ENCODE peak calls at places on chromosome 10, in nine cellular contexts. One of them, this sample, is unnamed.

GRCh38 chr10:101840102-101840684 is 3.4 kb downstream of the KCNIP2 start:
- DNase-seq in naive B cell: no peak
- DNase-seq in tibial artery: no peak
- DNase-seq in HTR-8/SVneo: no peak
- DNase-seq in AML-193: peak
- DNase-seq in AG04450: no peak
- DNase-seq in T-helper 9 cell: peak
- DNase-seq in head of caudate nucleus: peak
- DNase-seq in progenitor cell of endocrine pancreas: no peak
- DNase-seq in this sample: peak

GRCh38 chr10:6320320-6321010 is 117.7 kb downstream of the PFKFB3 start:
- DNase-seq in naive B cell: peak
- DNase-seq in HTR-8/SVneo: no peak
- DNase-seq in tibial artery: no peak
- DNase-seq in T-helper 9 cell: no peak
- DNase-seq in AG04450: no peak
- DNase-seq in head of caudate nucleus: no peak
- DNase-seq in AML-193: no peak
- DNase-seq in progenitor cell of endocrine pancreas: no peak
- DNase-seq in this sample: no peak

GRCh38 chr10:97503413-97503812 is 4.7 kb downstream of the UBTD1 start:
- DNase-seq in T-helper 9 cell: no peak
- DNase-seq in head of caudate nucleus: no peak
- DNase-seq in HTR-8/SVneo: no peak
- DNase-seq in naive B cell: no peak
- DNase-seq in AG04450: no peak
- DNase-seq in progenitor cell of endocrine pancreas: no peak
- DNase-seq in tibial artery: no peak
- DNase-seq in AML-193: peak
- DNase-seq in this sample: no peak

GRCh38 chr10:5648494-5649457 is 17.6 kb downstream of the ASB13 start:
- DNase-seq in HTR-8/SVneo: no peak
- DNase-seq in AML-193: no peak
- DNase-seq in progenitor cell of endocrine pancreas: no peak
- DNase-seq in AG04450: no peak
- DNase-seq in tibial artery: peak
- DNase-seq in naive B cell: no peak
- DNase-seq in head of caudate nucleus: no peak
- DNase-seq in T-helper 9 cell: no peak
- DNase-seq in this sample: no peak

GRCh38 chr10:70655316-70655715 is 17.0 kb upstream of the ADAMTS14 start:
- DNase-seq in HTR-8/SVneo: no peak
- DNase-seq in T-helper 9 cell: no peak
- DNase-seq in AG04450: no peak
- DNase-seq in AML-193: no peak
- DNase-seq in progenitor cell of endocrine pancreas: no peak
- DNase-seq in naive B cell: no peak
- DNase-seq in head of caudate nucleus: no peak
- DNase-seq in tibial artery: no peak
- DNase-seq in this sample: no peak

GRCh38 chr10:30973737-30974136 is 57.9 kb downstream of the ZNF438 start:
- DNase-seq in AML-193: no peak
- DNase-seq in progenitor cell of endocrine pancreas: no peak
- DNase-seq in tibial artery: no peak
- DNase-seq in HTR-8/SVneo: no peak
- DNase-seq in T-helper 9 cell: no peak
- DNase-seq in AG04450: no peak
- DNase-seq in naive B cell: no peak
- DNase-seq in head of caudate nucleus: no peak
- DNase-seq in this sample: no peak

GRCh38 chr10:114628106-114628505 is 30.0 kb downstream of the ABLIM1 start:
- DNase-seq in naive B cell: no peak
- DNase-seq in progenitor cell of endocrine pancreas: no peak
- DNase-seq in head of caudate nucleus: no peak
- DNase-seq in AML-193: no peak
- DNase-seq in T-helper 9 cell: no peak
- DNase-seq in HTR-8/SVneo: no peak
- DNase-seq in AG04450: no peak
- DNase-seq in tibial artery: no peak
- DNase-seq in this sample: no peak

GRCh38 chr10:103552856-103553742 is 59.6 kb downstream of the NEURL1 start:
- DNase-seq in naive B cell: no peak
- DNase-seq in progenitor cell of endocrine pancreas: no peak
- DNase-seq in AML-193: no peak
- DNase-seq in head of caudate nucleus: peak
- DNase-seq in tibial artery: no peak
- DNase-seq in HTR-8/SVneo: no peak
- DNase-seq in T-helper 9 cell: no peak
- DNase-seq in AG04450: no peak
- DNase-seq in this sample: no peak

GRCh38 chr10:124185074-124185473 is 91.7 kb upstream of the CHST15 start:
- DNase-seq in AG04450: no peak
- DNase-seq in HTR-8/SVneo: no peak
- DNase-seq in tibial artery: no peak
- DNase-seq in T-helper 9 cell: no peak
- DNase-seq in AML-193: no peak
- DNase-seq in naive B cell: no peak
- DNase-seq in head of caudate nucleus: no peak
- DNase-seq in progenitor cell of endocrine pancreas: no peak
- DNase-seq in this sample: no peak

GRCh38 chr10:133238066-133238804 is 580 bp downstream of the VENTX start:
- DNase-seq in AML-193: no peak
- DNase-seq in naive B cell: no peak
- DNase-seq in head of caudate nucleus: no peak
- DNase-seq in HTR-8/SVneo: no peak
- DNase-seq in progenitor cell of endocrine pancreas: no peak
- DNase-seq in AG04450: no peak
- DNase-seq in tibial artery: no peak
- DNase-seq in T-helper 9 cell: no peak
- DNase-seq in this sample: no peak

GRCh38 chr10:90885176-90885575 is 13.4 kb downstream of the RPP30 start:
- DNase-seq in progenitor cell of endocrine pancreas: no peak
- DNase-seq in tibial artery: no peak
- DNase-seq in AML-193: no peak
- DNase-seq in head of caudate nucleus: no peak
- DNase-seq in HTR-8/SVneo: no peak
- DNase-seq in naive B cell: no peak
- DNase-seq in AG04450: peak
- DNase-seq in T-helper 9 cell: no peak
- DNase-seq in this sample: no peak

GRCh38 chr10:86670876-86671275 is 2.6 kb downstream of the LDB3 start:
- DNase-seq in tibial artery: no peak
- DNase-seq in T-helper 9 cell: no peak
- DNase-seq in HTR-8/SVneo: no peak
- DNase-seq in progenitor cell of endocrine pancreas: no peak
- DNase-seq in AML-193: no peak
- DNase-seq in naive B cell: no peak
- DNase-seq in head of caudate nucleus: no peak
- DNase-seq in AG04450: no peak
- DNase-seq in this sample: no peak

GRCh38 chr10:11760151-11760550 is 18.0 kb downstream of the ECHDC3 start:
- DNase-seq in AG04450: no peak
- DNase-seq in T-helper 9 cell: no peak
- DNase-seq in AML-193: no peak
- DNase-seq in progenitor cell of endocrine pancreas: no peak
- DNase-seq in head of caudate nucleus: no peak
- DNase-seq in HTR-8/SVneo: no peak
- DNase-seq in naive B cell: no peak
- DNase-seq in tibial artery: no peak
- DNase-seq in this sample: no peak

GRCh38 chr10:123564631-123565030 is 101.5 kb upstream of the GPR26 start:
- DNase-seq in head of caudate nucleus: no peak
- DNase-seq in naive B cell: no peak
- DNase-seq in progenitor cell of endocrine pancreas: no peak
- DNase-seq in tibial artery: no peak
- DNase-seq in T-helper 9 cell: no peak
- DNase-seq in AG04450: no peak
- DNase-seq in HTR-8/SVneo: no peak
- DNase-seq in AML-193: no peak
- DNase-seq in this sample: no peak

GRCh38 chr10:124709862-124710261 is 34.3 kb downstream of the FAM53B start:
- DNase-seq in HTR-8/SVneo: no peak
- DNase-seq in head of caudate nucleus: no peak
- DNase-seq in naive B cell: no peak
- DNase-seq in AML-193: no peak
- DNase-seq in tibial artery: peak
- DNase-seq in T-helper 9 cell: no peak
- DNase-seq in AG04450: no peak
- DNase-seq in progenitor cell of endocrine pancreas: no peak
- DNase-seq in this sample: no peak

GRCh38 chr10:30637881-30638467 is 8.4 kb upstream of the LYZL2 start:
- DNase-seq in AML-193: no peak
- DNase-seq in HTR-8/SVneo: peak
- DNase-seq in naive B cell: no peak
- DNase-seq in T-helper 9 cell: no peak
- DNase-seq in progenitor cell of endocrine pancreas: no peak
- DNase-seq in tibial artery: no peak
- DNase-seq in head of caudate nucleus: peak
- DNase-seq in AG04450: peak
- DNase-seq in this sample: peak

GRCh38 chr10:74202356-74202755 is 51.3 kb downstream of the ADK start:
- DNase-seq in progenitor cell of endocrine pancreas: no peak
- DNase-seq in T-helper 9 cell: no peak
- DNase-seq in tibial artery: no peak
- DNase-seq in naive B cell: no peak
- DNase-seq in AML-193: no peak
- DNase-seq in AG04450: no peak
- DNase-seq in HTR-8/SVneo: no peak
- DNase-seq in head of caudate nucleus: no peak
- DNase-seq in this sample: no peak

GRCh38 chr10:125023269-125023668 is 81.3 kb downstream of the ZRANB1 start:
- DNase-seq in head of caudate nucleus: no peak
- DNase-seq in T-helper 9 cell: no peak
- DNase-seq in AG04450: no peak
- DNase-seq in tibial artery: no peak
- DNase-seq in progenitor cell of endocrine pancreas: no peak
- DNase-seq in AML-193: no peak
- DNase-seq in HTR-8/SVneo: no peak
- DNase-seq in naive B cell: no peak
- DNase-seq in this sample: no peak

GRCh38 chr10:62024026-62024701 is 122.7 kb downstream of the ARID5B start:
- DNase-seq in naive B cell: no peak
- DNase-seq in head of caudate nucleus: no peak
- DNase-seq in T-helper 9 cell: no peak
- DNase-seq in AG04450: no peak
- DNase-seq in HTR-8/SVneo: no peak
- DNase-seq in tibial artery: no peak
- DNase-seq in AML-193: no peak
- DNase-seq in progenitor cell of endocrine pancreas: no peak
- DNase-seq in this sample: no peak

GRCh38 chr10:125248489-125248888 is 88.1 kb upstream of the CTBP2 start:
- DNase-seq in T-helper 9 cell: no peak
- DNase-seq in AG04450: no peak
- DNase-seq in HTR-8/SVneo: no peak
- DNase-seq in AML-193: no peak
- DNase-seq in naive B cell: no peak
- DNase-seq in head of caudate nucleus: no peak
- DNase-seq in progenitor cell of endocrine pancreas: no peak
- DNase-seq in tibial artery: no peak
- DNase-seq in this sample: no peak

GRCh38 chr10:84176836-84177474 is 3.4 kb downstream of the GPR15LG start:
- DNase-seq in AG04450: no peak
- DNase-seq in HTR-8/SVneo: no peak
- DNase-seq in tibial artery: no peak
- DNase-seq in T-helper 9 cell: no peak
- DNase-seq in progenitor cell of endocrine pancreas: no peak
- DNase-seq in head of caudate nucleus: no peak
- DNase-seq in AML-193: no peak
- DNase-seq in naive B cell: no peak
- DNase-seq in this sample: no peak

GRCh38 chr10:107072028-107072427 is 92.5 kb downstream of the SORCS1 start:
- DNase-seq in AG04450: no peak
- DNase-seq in HTR-8/SVneo: no peak
- DNase-seq in progenitor cell of endocrine pancreas: no peak
- DNase-seq in naive B cell: no peak
- DNase-seq in T-helper 9 cell: no peak
- DNase-seq in tibial artery: no peak
- DNase-seq in head of caudate nucleus: peak
- DNase-seq in AML-193: no peak
- DNase-seq in this sample: no peak

GRCh38 chr10:18984531-18984930 is 64.1 kb upstream of the MALRD1 start:
- DNase-seq in T-helper 9 cell: no peak
- DNase-seq in progenitor cell of endocrine pancreas: no peak
- DNase-seq in HTR-8/SVneo: no peak
- DNase-seq in AML-193: no peak
- DNase-seq in head of caudate nucleus: no peak
- DNase-seq in naive B cell: no peak
- DNase-seq in tibial artery: no peak
- DNase-seq in AG04450: no peak
- DNase-seq in this sample: peak

GRCh38 chr10:789831-790701 is 100.6 kb upstream of the DIP2C start:
- DNase-seq in AML-193: no peak
- DNase-seq in tibial artery: no peak
- DNase-seq in AG04450: no peak
- DNase-seq in head of caudate nucleus: no peak
- DNase-seq in T-helper 9 cell: no peak
- DNase-seq in progenitor cell of endocrine pancreas: no peak
- DNase-seq in naive B cell: no peak
- DNase-seq in HTR-8/SVneo: no peak
- DNase-seq in this sample: no peak

GRCh38 chr10:47339759-47340612 is 8.2 kb upstream of the RBP3 start:
- DNase-seq in AG04450: no peak
- DNase-seq in T-helper 9 cell: no peak
- DNase-seq in AML-193: no peak
- DNase-seq in naive B cell: no peak
- DNase-seq in head of caudate nucleus: no peak
- DNase-seq in HTR-8/SVneo: no peak
- DNase-seq in tibial artery: no peak
- DNase-seq in progenitor cell of endocrine pancreas: no peak
- DNase-seq in this sample: no peak

This sample was measured in NCI-H226.